ENCODE peak calls at places on chromosomes 5 and 9, in four cellular contexts. U, F, T and K are unnamed samples.

GRCh38 chr5:175102717-175103116 is 341.3 kb downstream of the DRD1 start:
- DNase-seq in U (no peak), F (no peak), T (no peak), K (no peak)

GRCh38 chr5:139215176-139215975 is 17.2 kb upstream of the SIL1 start:
- DNase-seq in U (no peak), F (no peak), T (no peak), K (no peak)

GRCh38 chr9:108983885-108984284 is 29.4 kb downstream of the CTNNAL1 start:
- DNase-seq in U (no peak), F (no peak), T (no peak), K (no peak)

GRCh38 chr9:80157561-80157983 is 585.8 kb downstream of the TLE4 start:
- DNase-seq in U (no peak), F (no peak), T (no peak), K (no peak)

GRCh38 chr9:32248189-32248712 is 136.2 kb upstream of the ACO1 start:
- DNase-seq in U (no peak), F (no peak), T (no peak), K (no peak)

GRCh38 chr9:16385590-16386578 is 484.6 kb downstream of the BNC2 start:
- DNase-seq in U (no peak), F (no peak), T (no peak), K (no peak)

GRCh38 chr9:115262477-115262876 is 144.5 kb upstream of the TNC start:
- DNase-seq in U (no peak), F (peak), T (no peak), K (no peak)

GRCh38 chr9:6123402-6123801 is 92.2 kb upstream of the IL33 start:
- DNase-seq in U (no peak), F (no peak), T (no peak), K (no peak)

GRCh38 chr9:129141066-129142041 is 30.1 kb downstream of the PTPA start:
- DNase-seq in U (no peak), F (peak), T (no peak), K (peak)

GRCh38 chr5:154095819-154096380 is 57.1 kb downstream of the MFAP3 start:
- DNase-seq in U (no peak), F (no peak), T (no peak), K (no peak)

GRCh38 chr9:38318755-38319495 is 73.6 kb upstream of the ALDH1B1 start:
- DNase-seq in U (no peak), F (no peak), T (peak), K (no peak)